ENCODE peak calls at places on chromosome 20, in ten cellular contexts. M is psoas muscle; D is endothelial cell of umbilical vein; P is CD8-positive, alpha-beta T cell; C is right cardiac atrium; J is H9; Q is ovary; H is AG04450; Y is K562; B is RWPE1. T is an unnamed sample.

GRCh38 chr20:33915726-33916331 is 77.9 kb upstream of the RALY start:
- DNase-seq in Q (peak), Y (peak), D (no peak), M (peak), P (peak), C (no peak), H (no peak), J (peak), B (peak), T (peak)

GRCh38 chr20:44771172-44771535 is 25.5 kb downstream of the KCNK15 start:
- DNase-seq in P (no peak), D (no peak), H (no peak), Q (no peak), J (no peak), B (no peak), Y (no peak), M (no peak), C (no peak), T (no peak)

GRCh38 chr20:6071162-6071695 is 17.4 kb upstream of the LRRN4 start:
- DNase-seq in M (no peak), B (no peak), H (no peak), J (no peak), P (no peak), Y (no peak), C (no peak), D (no peak), Q (no peak), T (no peak)

GRCh38 chr20:20210943-20211273 is 157.0 kb upstream of the INSM1 start:
- DNase-seq in Q (no peak), P (no peak), J (no peak), H (no peak), M (no peak), D (no peak), B (no peak), C (no peak), Y (no peak), T (no peak)

GRCh38 chr20:16107172-16107870 is 465.9 kb downstream of the KIF16B start:
- DNase-seq in P (no peak), M (no peak), D (no peak), Q (no peak), B (no peak), C (no peak), Y (no peak), H (no peak), J (no peak), T (no peak)

GRCh38 chr20:17697171-17697570 is 2.6 kb upstream of the BANF2 start:
- DNase-seq in B (no peak), Y (no peak), M (no peak), Q (no peak), J (no peak), P (no peak), H (no peak), C (no peak), D (no peak), T (no peak)

GRCh38 chr20:53220482-53221307 is 248.5 kb downstream of the TSHZ2 start:
- DNase-seq in H (no peak), B (no peak), D (no peak), C (no peak), Y (no peak), M (no peak), Q (no peak), J (no peak), P (no peak), T (no peak)

GRCh38 chr20:17343631-17344447 is 117.0 kb downstream of the PCSK2 start:
- DNase-seq in Q (no peak), H (no peak), B (no peak), D (no peak), C (no peak), M (no peak), J (no peak), Y (no peak), P (no peak), T (peak)

GRCh38 chr20:31677553-31678260 is 40.0 kb downstream of the COX4I2 start:
- DNase-seq in D (no peak), Y (peak), Q (no peak), B (no peak), P (no peak), H (no peak), C (no peak), M (no peak), J (no peak), T (no peak)

GRCh38 chr20:47319517-47320252 is 36.8 kb downstream of the ZMYND8 start:
- DNase-seq in D (peak), C (peak), Q (peak), B (peak), H (no peak), P (no peak), J (peak), M (peak), Y (no peak), T (peak)

GRCh38 chr20:17327185-17327780 is 100.4 kb downstream of the PCSK2 start:
- DNase-seq in J (no peak), Y (no peak), M (no peak), C (no peak), B (no peak), H (no peak), D (no peak), Q (no peak), P (no peak), T (no peak)

GRCh38 chr20:47724398-47724797 is 60.9 kb downstream of the SULF2 start:
- DNase-seq in B (no peak), C (no peak), Q (no peak), J (no peak), P (no peak), Y (no peak), D (no peak), H (no peak), M (no peak), T (no peak)

GRCh38 chr20:60249436-60249835 is 291.2 kb downstream of the CDH26 start:
- DNase-seq in Q (no peak), P (no peak), H (peak), Y (no peak), B (peak), M (no peak), J (no peak), C (no peak), D (no peak), T (peak)

GRCh38 chr20:20450461-20451027 is 82.6 kb downstream of the INSM1 start:
- DNase-seq in D (peak), M (no peak), Q (no peak), H (no peak), P (no peak), J (no peak), B (no peak), Y (no peak), C (no peak), T (no peak)

DNA sequence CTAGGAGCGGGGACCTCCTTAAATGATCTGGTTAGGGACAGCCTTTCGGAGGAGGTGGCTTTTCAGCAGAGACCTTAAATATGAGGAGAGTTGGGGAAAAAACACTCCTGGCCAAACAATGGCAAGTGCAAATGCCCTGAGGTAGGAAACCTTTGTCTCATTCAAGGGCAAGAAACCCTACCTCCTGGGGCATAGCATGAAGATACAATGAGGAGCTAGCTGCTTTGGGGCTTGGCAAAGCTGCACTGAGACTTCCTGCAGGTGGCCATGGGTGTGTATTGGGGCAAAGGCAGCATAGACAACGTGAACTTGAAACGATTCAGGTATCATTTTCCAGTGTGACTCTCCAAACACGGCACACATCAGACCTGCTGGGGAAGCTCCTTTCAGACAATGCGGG is 30.7 kb downstream of the PMEPA1 start:
- DNase-seq in C (no peak), B (no peak), P (no peak), J (no peak), Q (no peak), H (no peak), Y (no peak), D (no peak), M (no peak), T (no peak)
- H3K27ac ChIP-seq in C (no peak), B (peak), P (no peak), J (no peak), Q (no peak), H (no peak), Y (no peak), D (no peak), M (no peak), T (no peak)

GRCh38 chr20:2538356-2538755 is 2.0 kb downstream of the TMC2 start:
- DNase-seq in M (no peak), H (no peak), C (no peak), D (no peak), J (no peak), Y (no peak), Q (no peak), B (no peak), P (no peak), T (no peak)
- H3K27ac ChIP-seq in M (no peak), H (no peak), C (no peak), D (no peak), J (no peak), Y (no peak), Q (peak), B (no peak), P (no peak), T (no peak)

DNA sequence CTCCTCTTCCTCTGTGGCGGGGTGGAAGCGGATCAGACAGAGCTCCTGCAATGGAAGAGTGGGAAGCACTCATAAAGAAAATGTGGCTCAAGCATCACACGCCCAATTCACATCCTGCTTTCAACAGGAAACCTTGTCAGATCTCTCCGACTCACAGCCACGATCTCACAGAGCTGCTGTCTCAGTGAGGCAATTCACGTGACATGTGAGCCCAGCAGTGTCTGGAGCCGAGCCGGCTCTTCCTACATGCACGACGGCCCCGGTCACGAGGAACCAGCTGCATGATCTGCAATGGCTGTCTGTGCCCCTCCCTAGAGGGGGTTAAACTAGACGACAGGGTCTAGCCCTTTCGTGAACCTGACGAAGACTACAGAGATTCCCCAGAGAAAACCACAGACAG is 29.5 kb upstream of the TCFL5 start:
- DNase-seq in J (no peak), Y (no peak), M (no peak), H (no peak), C (no peak), Q (no peak), D (no peak), B (no peak), P (peak), T (no peak)
- H3K27ac ChIP-seq in J (no peak), Y (no peak), M (no peak), H (no peak), C (no peak), Q (no peak), D (no peak), B (peak), P (no peak), T (no peak)

DNA sequence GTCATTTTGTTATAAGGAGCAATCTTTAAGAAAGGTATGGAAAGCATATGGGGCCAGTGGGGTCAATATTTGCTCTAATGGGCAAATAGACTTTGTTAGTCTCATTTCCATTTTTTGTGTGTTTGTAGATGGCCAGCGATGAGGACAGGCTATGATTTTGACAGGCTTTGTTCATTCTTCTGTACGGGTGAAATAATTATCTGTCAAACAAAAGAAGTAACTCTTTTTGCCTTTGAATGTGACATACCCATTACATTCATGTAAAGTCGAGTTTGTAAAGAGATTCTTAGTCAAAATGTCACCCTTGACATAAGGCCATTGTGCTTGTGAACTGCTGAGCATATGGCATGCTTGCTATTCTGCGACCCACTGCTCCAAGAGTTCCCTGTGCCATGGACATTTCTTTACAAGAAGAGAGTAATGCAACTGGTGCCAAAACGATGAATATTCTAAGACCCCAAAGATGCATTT is 38.1 kb upstream of the JAG1 start:
- DNase-seq in P (no peak), D (no peak), B (no peak), J (no peak), C (no peak), H (no peak), M (no peak), Q (no peak), Y (no peak), T (no peak)
- H3K27ac ChIP-seq in P (no peak), D (no peak), B (no peak), J (no peak), C (no peak), H (no peak), M (no peak), Q (no peak), Y (no peak), T (no peak)

GRCh38 chr20:49432562-49432961 is 49.9 kb downstream of the KCNB1 start:
- DNase-seq in J (no peak), D (no peak), P (no peak), Y (no peak), M (no peak), H (no peak), Q (no peak), B (no peak), C (no peak), T (no peak)
- H3K27ac ChIP-seq in J (no peak), D (no peak), P (no peak), Y (no peak), M (no peak), H (no peak), Q (no peak), B (no peak), C (no peak), T (no peak)

GRCh38 chr20:57476073-57476526 is 48.8 kb downstream of the CTCFL start:
- DNase-seq in M (no peak), C (no peak), D (peak), H (no peak), J (no peak), Y (no peak), P (no peak), Q (no peak), B (no peak), T (no peak)
- H3K27ac ChIP-seq in M (peak), C (no peak), D (no peak), H (no peak), J (no peak), Y (no peak), P (no peak), Q (no peak), B (no peak), T (no peak)

GRCh38 chr20:38145094-38146075 is 19.7 kb downstream of the TGM2 start:
- DNase-seq in Y (no peak), J (no peak), Q (peak), P (no peak), D (peak), B (no peak), H (no peak), C (no peak), M (no peak), T (no peak)
- H3K27ac ChIP-seq in Y (no peak), J (no peak), Q (no peak), P (no peak), D (peak), B (peak), H (peak), C (peak), M (peak), T (no peak)